ENCODE peak calls at places on chromosomes 3 and 15, in four cellular contexts. One of them, this sample, is unnamed. For H3K36me3, the result is how much of the 10 kb centered on the place peaks cover.

GRCh38 chr3:24373198-24373959 is 121.3 kb downstream of the THRB start:
- DNase-seq in uterus: no peak
- DNase-seq in upper lobe of right lung: peak
- DNase-seq in colonic mucosa: peak
- DNase-seq in this sample: no peak

GRCh38 chr15:77738441-77739437 is 106.0 kb upstream of the LINGO1 start:
- DNase-seq in upper lobe of right lung: no peak
- DNase-seq in uterus: no peak
- DNase-seq in colonic mucosa: no peak
- DNase-seq in this sample: no peak

GRCh38 chr3:40254491-40254890 is 55.0 kb upstream of the EIF1B start:
- DNase-seq in colonic mucosa: no peak
- DNase-seq in upper lobe of right lung: no peak
- DNase-seq in uterus: no peak
- DNase-seq in this sample: no peak

GRCh38 chr3:53705774-53706173 is 140.4 kb downstream of the CHDH start:
- DNase-seq in colonic mucosa: no peak
- DNase-seq in uterus: no peak
- DNase-seq in upper lobe of right lung: no peak
- DNase-seq in this sample: no peak

GRCh38 chr3:23804441-23805227 is 1.1 kb upstream of the UBE2E1 start:
- DNase-seq in uterus: no peak
- DNase-seq in colonic mucosa: peak
- DNase-seq in upper lobe of right lung: no peak
- DNase-seq in this sample: no peak

GRCh38 chr15:25850154-25851111 is 12.7 kb downstream of the ATP10A start:
- DNase-seq in colonic mucosa: peak
- DNase-seq in upper lobe of right lung: peak
- DNase-seq in uterus: peak
- DNase-seq in this sample: peak

GRCh38 chr15:71547066-71547465 is 263.3 kb upstream of the NR2E3 start:
- DNase-seq in uterus: peak
- DNase-seq in colonic mucosa: no peak
- DNase-seq in upper lobe of right lung: peak
- DNase-seq in this sample: no peak

GRCh38 chr3:196603683-196604082 is 35.2 kb downstream of the FBXO45 start:
- DNase-seq in uterus: no peak
- DNase-seq in upper lobe of right lung: no peak
- DNase-seq in colonic mucosa: no peak
- DNase-seq in this sample: no peak

GRCh38 chr15:85452436-85452835 is 72.0 kb downstream of the AKAP13 start:
- DNase-seq in uterus: no peak
- DNase-seq in upper lobe of right lung: no peak
- DNase-seq in colonic mucosa: no peak
- DNase-seq in this sample: no peak

GRCh38 chr3:182869059-182869458 is 75.8 kb downstream of the ATP11B start:
- DNase-seq in colonic mucosa: no peak
- DNase-seq in uterus: no peak
- DNase-seq in upper lobe of right lung: no peak
- DNase-seq in this sample: no peak

GRCh38 chr3:49747792-49748480 is 24.2 kb upstream of the GMPPB start:
- DNase-seq in upper lobe of right lung: no peak
- DNase-seq in uterus: no peak
- DNase-seq in colonic mucosa: no peak
- DNase-seq in this sample: no peak

GRCh38 chr15:29432191-29433049 is 162.8 kb upstream of the NSMCE3 start:
- DNase-seq in uterus: no peak
- DNase-seq in upper lobe of right lung: no peak
- DNase-seq in colonic mucosa: no peak
- DNase-seq in this sample: no peak

GRCh38 chr3:20049275-20049674 is 9.0 kb downstream of the KAT2B start:
- DNase-seq in uterus: no peak
- DNase-seq in upper lobe of right lung: no peak
- DNase-seq in colonic mucosa: no peak
- DNase-seq in this sample: no peak

GRCh38 chr3:143529018-143529478 is 319.2 kb downstream of the SLC9A9 start:
- DNase-seq in colonic mucosa: no peak
- DNase-seq in upper lobe of right lung: no peak
- DNase-seq in uterus: no peak
- DNase-seq in this sample: peak

GRCh38 chr3:127783166-127783565 is 39.1 kb downstream of the MGLL start:
- DNase-seq in upper lobe of right lung: peak
- DNase-seq in uterus: no peak
- DNase-seq in colonic mucosa: no peak
- DNase-seq in this sample: peak
- H3K36me3 ChIP-seq in upper lobe of right lung: under half
- H3K36me3 ChIP-seq in uterus: under half
- H3K36me3 ChIP-seq in colonic mucosa: under half
- H3K36me3 ChIP-seq in this sample: under half

GRCh38 chr3:122374034-122374433 is 9.0 kb downstream of the MIX23 start:
- DNase-seq in upper lobe of right lung: no peak
- DNase-seq in colonic mucosa: no peak
- DNase-seq in uterus: no peak
- DNase-seq in this sample: no peak
- H3K36me3 ChIP-seq in upper lobe of right lung: under half
- H3K36me3 ChIP-seq in colonic mucosa: under half
- H3K36me3 ChIP-seq in uterus: under half
- H3K36me3 ChIP-seq in this sample: under half

GRCh38 chr15:60376677-60377095 is 21.1 kb downstream of the ANXA2 start:
- DNase-seq in uterus: no peak
- DNase-seq in colonic mucosa: no peak
- DNase-seq in upper lobe of right lung: no peak
- DNase-seq in this sample: no peak
- H3K36me3 ChIP-seq in uterus: under half
- H3K36me3 ChIP-seq in colonic mucosa: under half
- H3K36me3 ChIP-seq in upper lobe of right lung: half or more
- H3K36me3 ChIP-seq in this sample: half or more

DNA sequence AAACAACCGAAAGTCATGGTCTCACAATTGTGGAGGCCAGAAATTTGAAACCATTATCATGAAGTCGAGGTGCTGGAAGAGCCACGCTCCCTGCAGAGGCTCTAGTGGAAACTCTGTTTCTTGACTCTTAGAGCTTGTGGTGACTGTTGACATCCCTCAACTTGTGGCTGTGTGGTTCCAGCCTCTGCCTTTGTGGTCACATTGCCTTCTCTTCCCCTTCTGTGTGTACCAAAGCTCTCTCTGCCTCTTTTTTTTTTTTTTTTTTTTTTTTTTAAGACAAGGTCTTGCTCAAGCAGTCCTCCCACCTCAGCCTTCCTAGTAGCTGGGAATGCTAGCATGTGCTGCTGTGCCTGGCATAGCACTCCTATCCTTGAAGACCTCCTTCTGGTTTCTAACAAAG is 48.7 kb upstream of the CRTC3 start:
- DNase-seq in uterus: no peak
- DNase-seq in colonic mucosa: no peak
- DNase-seq in upper lobe of right lung: no peak
- DNase-seq in this sample: no peak
- H3K36me3 ChIP-seq in uterus: under half
- H3K36me3 ChIP-seq in colonic mucosa: under half
- H3K36me3 ChIP-seq in upper lobe of right lung: half or more
- H3K36me3 ChIP-seq in this sample: half or more

GRCh38 chr3:39088456-39088855 is 19.0 kb downstream of the GORASP1 start:
- DNase-seq in colonic mucosa: no peak
- DNase-seq in upper lobe of right lung: no peak
- DNase-seq in uterus: no peak
- DNase-seq in this sample: no peak
- H3K36me3 ChIP-seq in colonic mucosa: under half
- H3K36me3 ChIP-seq in upper lobe of right lung: half or more
- H3K36me3 ChIP-seq in uterus: under half
- H3K36me3 ChIP-seq in this sample: half or more

DNA sequence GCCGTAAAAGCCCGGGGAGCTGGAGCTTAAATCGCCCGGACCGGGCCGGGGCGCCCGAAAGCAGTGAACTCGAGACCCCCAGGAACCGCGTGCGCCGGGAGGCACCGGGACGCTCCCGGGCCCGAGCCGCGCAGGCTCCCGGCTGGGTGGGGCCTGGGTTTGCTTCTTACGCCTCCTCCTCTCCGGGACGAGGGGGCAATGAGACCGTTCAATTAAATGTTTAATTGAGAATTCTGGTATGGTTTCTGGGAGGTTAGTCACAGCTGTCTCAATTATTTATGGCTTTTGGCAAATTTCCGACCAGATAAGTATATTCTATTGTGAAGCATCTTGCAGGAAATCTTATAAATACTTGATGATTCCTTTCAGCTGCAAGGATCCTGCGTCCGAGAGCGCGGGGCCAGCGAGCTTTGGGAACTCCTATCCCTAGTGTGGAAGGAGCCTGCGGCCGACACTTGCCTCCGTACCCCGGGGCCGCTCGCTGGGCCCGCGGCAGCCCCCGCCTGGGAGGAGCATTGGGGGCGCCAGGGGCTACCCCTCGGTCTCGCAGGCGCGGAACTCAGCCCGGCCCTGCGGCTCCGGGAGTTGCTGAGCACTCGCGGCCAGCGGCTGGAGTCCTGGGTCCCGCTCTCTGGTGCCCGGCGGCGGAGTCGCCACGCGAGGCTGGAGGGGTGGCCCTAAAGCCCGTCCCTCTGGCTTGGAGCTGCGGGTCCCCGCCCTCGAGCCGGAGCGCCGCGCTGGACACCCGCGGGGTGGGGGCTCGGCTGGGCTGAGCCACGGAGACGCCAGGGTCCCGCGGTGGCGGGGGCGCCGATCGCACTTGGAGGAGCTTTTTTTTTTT is 10.3 kb downstream of the ISL2 start:
- DNase-seq in colonic mucosa: peak
- DNase-seq in uterus: no peak
- DNase-seq in upper lobe of right lung: peak
- DNase-seq in this sample: peak
- H3K36me3 ChIP-seq in colonic mucosa: under half
- H3K36me3 ChIP-seq in uterus: under half
- H3K36me3 ChIP-seq in upper lobe of right lung: under half
- H3K36me3 ChIP-seq in this sample: under half

GRCh38 chr15:89291934-89292438 is 42.6 kb downstream of the POLG start:
- DNase-seq in uterus: no peak
- DNase-seq in upper lobe of right lung: no peak
- DNase-seq in colonic mucosa: no peak
- DNase-seq in this sample: no peak
- H3K36me3 ChIP-seq in uterus: under half
- H3K36me3 ChIP-seq in upper lobe of right lung: under half
- H3K36me3 ChIP-seq in colonic mucosa: under half
- H3K36me3 ChIP-seq in this sample: under half

GRCh38 chr15:38377547-38378161 is 76.3 kb upstream of the FAM98B start:
- DNase-seq in upper lobe of right lung: no peak
- DNase-seq in colonic mucosa: no peak
- DNase-seq in uterus: no peak
- DNase-seq in this sample: no peak
- H3K36me3 ChIP-seq in upper lobe of right lung: under half
- H3K36me3 ChIP-seq in colonic mucosa: under half
- H3K36me3 ChIP-seq in uterus: under half
- H3K36me3 ChIP-seq in this sample: under half

DNA sequence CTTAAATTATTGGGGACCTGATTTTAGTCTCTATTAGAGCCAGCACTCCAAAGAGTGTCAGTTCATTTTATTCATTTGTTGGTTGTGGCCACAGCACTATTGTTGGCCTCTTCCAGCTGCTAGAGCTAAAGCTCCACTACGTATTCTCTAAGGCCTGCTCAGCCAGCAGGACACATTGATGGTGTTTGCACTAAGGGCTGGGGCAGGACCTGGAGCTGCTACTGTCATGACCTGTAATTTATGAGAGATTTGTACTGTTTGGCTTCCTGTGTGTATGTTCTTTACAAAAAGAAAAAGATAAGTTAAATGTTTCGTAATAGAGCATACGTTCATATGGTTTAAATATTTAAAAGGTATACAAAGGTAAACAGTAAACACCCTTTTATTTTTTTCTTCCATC is 8.1 kb downstream of the GFM1 start:
- DNase-seq in uterus: no peak
- DNase-seq in upper lobe of right lung: no peak
- DNase-seq in colonic mucosa: no peak
- DNase-seq in this sample: no peak
- H3K36me3 ChIP-seq in uterus: under half
- H3K36me3 ChIP-seq in upper lobe of right lung: half or more
- H3K36me3 ChIP-seq in colonic mucosa: under half
- H3K36me3 ChIP-seq in this sample: half or more

GRCh38 chr15:50452927-50453326 is 28.7 kb downstream of the USP8 start:
- DNase-seq in upper lobe of right lung: no peak
- DNase-seq in uterus: no peak
- DNase-seq in colonic mucosa: no peak
- DNase-seq in this sample: no peak
- H3K36me3 ChIP-seq in upper lobe of right lung: half or more
- H3K36me3 ChIP-seq in uterus: under half
- H3K36me3 ChIP-seq in colonic mucosa: under half
- H3K36me3 ChIP-seq in this sample: under half